ENCODE peak calls at places on chromosome 1, in four cellular contexts. C is NCI-H774; P is stimulated activated CD4-positive, alpha-beta T cell treated with anti-CD3 and anti-CD28 coated beads, Interleukin-2, amount 100 ng/mL, for 24 hours; M is NCI-H1694. L is an unnamed sample.

GRCh38 chr1:119003413-119004128 is 15.4 kb upstream of the TBX15 start:
- DNase-seq in C (no peak), P (no peak), M (no peak), L (no peak)

GRCh38 chr1:228846952-228847351 is 111.7 kb downstream of the RHOU start:
- DNase-seq in M (no peak), C (no peak), P (no peak), L (no peak)

GRCh38 chr1:64983110-64983509 is 16.8 kb upstream of the JAK1 start:
- DNase-seq in C (no peak), M (no peak), P (no peak), L (peak; percentile 97)

GRCh38 chr1:58041621-58042020 is 504.9 kb downstream of the OMA1 start:
- DNase-seq in M (no peak), C (no peak), P (no peak), L (no peak)

GRCh38 chr1:227951624-227952373 is 4.1 kb upstream of the WNT9A start:
- DNase-seq in M (no peak), P (no peak), C (no peak), L (no peak)

GRCh38 chr1:164718821-164719220 is 159.8 kb downstream of the PBX1 start:
- DNase-seq in C (no peak), M (no peak), P (no peak), L (peak; percentile 40)

GRCh38 chr1:50976890-50977574 is 7.0 kb downstream of the CDKN2C start:
- DNase-seq in M (peak; percentile 87), C (peak; percentile 59), P (peak; percentile 17), L (peak; percentile 76)

GRCh38 chr1:57017717-57018116 is 51.9 kb upstream of the C8B start:
- DNase-seq in M (no peak), P (no peak), C (no peak), L (peak; percentile 8)

GRCh38 chr1:37763791-37764741 is 854 bp downstream of the EPHA10 start:
- DNase-seq in C (no peak), P (peak; percentile 63), M (no peak), L (peak; percentile 36)

GRCh38 chr1:201933840-201934430 is 12.4 kb downstream of the LMOD1 start:
- DNase-seq in C (no peak), M (no peak), P (no peak), L (peak; percentile 72)

GRCh38 chr1:238469146-238469601 is 578.5 kb upstream of the ZP4 start:
- DNase-seq in C (no peak), P (no peak), M (no peak), L (peak; percentile 51)

L was measured in EL.